ENCODE peak calls at places on chromosomes 3 and 15, in eight cellular contexts. P is CD8-positive, alpha-beta T cell; K is HCEC 1CT; S is RWPE2; J is Karpas-422; G is mesendoderm; H is heart right ventricle; F is cardiac muscle cell. Y is an unnamed sample.

GRCh38 chr3:98501270-98501669 is 3.8 kb downstream of the OR5K2 start:
- DNase-seq in P (no peak), K (no peak), S (no peak), J (no peak), G (no peak), H (no peak), F (no peak), Y (no peak)

GRCh38 chr3:13420051-13420816 is at the start of gene NUP210:
- DNase-seq in P (peak), K (no peak), S (no peak), J (peak), G (peak), H (no peak), F (peak), Y (peak)

GRCh38 chr3:108300103-108300849 is 3.9 kb downstream of the HHLA2 start:
- DNase-seq in P (no peak), K (no peak), S (no peak), J (no peak), G (no peak), H (no peak), F (no peak), Y (no peak)

GRCh38 chr3:191066669-191067068 is 132.4 kb upstream of the OSTN start:
- DNase-seq in P (no peak), K (peak), S (no peak), J (no peak), G (no peak), H (no peak), F (no peak), Y (no peak)

GRCh38 chr3:109548192-109548938 is 211.0 kb upstream of the DPPA4 start:
- DNase-seq in P (no peak), K (peak), S (no peak), J (no peak), G (no peak), H (no peak), F (no peak), Y (no peak)

GRCh38 chr3:142663865-142664264 is 60.0 kb upstream of the TRPC1 start:
- DNase-seq in P (no peak), K (no peak), S (no peak), J (no peak), G (no peak), H (no peak), F (no peak), Y (no peak)

GRCh38 chr3:187586226-187586625 is 84.0 kb downstream of the SST start:
- DNase-seq in P (no peak), K (no peak), S (no peak), J (no peak), G (no peak), H (no peak), F (no peak), Y (no peak)

GRCh38 chr3:10468611-10469354 is 36.6 kb downstream of the ATP2B2 start:
- DNase-seq in P (no peak), K (no peak), S (no peak), J (no peak), G (no peak), H (no peak), F (no peak), Y (no peak)

GRCh38 chr3:73727117-73727802 is 102.5 kb upstream of the PDZRN3 start:
- DNase-seq in P (no peak), K (no peak), S (no peak), J (no peak), G (peak), H (no peak), F (peak), Y (peak)

GRCh38 chr3:194129581-194130133 is 6.3 kb upstream of the HES1 start:
- DNase-seq in P (no peak), K (no peak), S (no peak), J (no peak), G (peak), H (no peak), F (peak), Y (peak)

GRCh38 chr3:138625707-138626365 is 17.3 kb downstream of the FAIM start:
- DNase-seq in P (no peak), K (peak), S (peak), J (no peak), G (no peak), H (no peak), F (no peak), Y (no peak)

GRCh38 chr3:39474126-39474515 is 6.6 kb downstream of the MOBP start:
- DNase-seq in P (no peak), K (no peak), S (no peak), J (no peak), G (no peak), H (no peak), F (no peak), Y (no peak)

GRCh38 chr15:52383100-52383588 is 87.5 kb upstream of the MYO5C start:
- DNase-seq in P (no peak), K (no peak), S (no peak), J (no peak), G (no peak), H (no peak), F (no peak), Y (no peak)

GRCh38 chr3:146543461-146544012 is 870 bp downstream of the PLSCR1 start:
- DNase-seq in P (no peak), K (peak), S (no peak), J (peak), G (no peak), H (peak), F (peak), Y (no peak)

GRCh38 chr15:48411971-48412591 is 80.9 kb downstream of the DUT start:
- DNase-seq in P (no peak), K (no peak), S (no peak), J (no peak), G (peak), H (no peak), F (no peak), Y (no peak)

GRCh38 chr3:197367081-197367780 is 68.8 kb upstream of the DLG1 start:
- DNase-seq in P (no peak), K (peak), S (peak), J (no peak), G (peak), H (no peak), F (no peak), Y (no peak)